ENCODE peak calls at places on chromosomes 2 and 18, in nine cellular contexts. I is A549; C is effector memory CD4-positive, alpha-beta T cell; L is epithelial cell of esophagus; G is psoas muscle; U is bronchial epithelial cell; D is H7; H is GM12865; J is AG04449. R is an unnamed sample.

GRCh38 chr2:67834482-67834881 is 228.3 kb downstream of the C1D start:
- DNase-seq in I (no peak), C (no peak), L (no peak), G (no peak), U (no peak), D (no peak), H (no peak), J (no peak), R (no peak)

GRCh38 chr2:10962004-10962403 is 50.3 kb downstream of the KCNF1 start:
- DNase-seq in I (no peak), C (no peak), L (no peak), G (no peak), U (no peak), D (no peak), H (no peak), J (no peak), R (no peak)

GRCh38 chr2:237291138-237291792 is 122.7 kb downstream of the COL6A3 start:
- DNase-seq in I (peak), C (no peak), L (peak), G (peak), U (peak), D (no peak), H (no peak), J (peak), R (peak)

GRCh38 chr2:221572821-221573429 is 821 bp upstream of the EPHA4 start:
- DNase-seq in I (peak), C (peak), L (peak), G (no peak), U (peak), D (peak), H (peak), J (no peak), R (no peak)

GRCh38 chr2:108960006-108960405 is 29.0 kb downstream of the EDAR start:
- DNase-seq in I (no peak), C (no peak), L (no peak), G (no peak), U (no peak), D (peak), H (no peak), J (no peak), R (no peak)

GRCh38 chr2:120299561-120299960 is 46.4 kb upstream of the INHBB start:
- DNase-seq in I (no peak), C (no peak), L (no peak), G (no peak), U (no peak), D (no peak), H (no peak), J (no peak), R (no peak)

GRCh38 chr18:49997468-49998045 is 184.2 kb upstream of the ACAA2 start:
- DNase-seq in I (no peak), C (no peak), L (no peak), G (no peak), U (no peak), D (peak), H (no peak), J (no peak), R (no peak)

GRCh38 chr2:207337234-207338219 is 171.8 kb upstream of the KLF7 start:
- DNase-seq in I (peak), C (no peak), L (peak), G (no peak), U (peak), D (no peak), H (peak), J (no peak), R (no peak)

GRCh38 chr18:69845588-69846506 is 101.8 kb downstream of the CD226 start:
- DNase-seq in I (no peak), C (no peak), L (no peak), G (no peak), U (peak), D (peak), H (no peak), J (no peak), R (no peak)

GRCh38 chr2:239882335-239882734 is 142.8 kb downstream of the NDUFA10 start:
- DNase-seq in I (no peak), C (peak), L (peak), G (no peak), U (peak), D (peak), H (peak), J (no peak), R (no peak)

DNA sequence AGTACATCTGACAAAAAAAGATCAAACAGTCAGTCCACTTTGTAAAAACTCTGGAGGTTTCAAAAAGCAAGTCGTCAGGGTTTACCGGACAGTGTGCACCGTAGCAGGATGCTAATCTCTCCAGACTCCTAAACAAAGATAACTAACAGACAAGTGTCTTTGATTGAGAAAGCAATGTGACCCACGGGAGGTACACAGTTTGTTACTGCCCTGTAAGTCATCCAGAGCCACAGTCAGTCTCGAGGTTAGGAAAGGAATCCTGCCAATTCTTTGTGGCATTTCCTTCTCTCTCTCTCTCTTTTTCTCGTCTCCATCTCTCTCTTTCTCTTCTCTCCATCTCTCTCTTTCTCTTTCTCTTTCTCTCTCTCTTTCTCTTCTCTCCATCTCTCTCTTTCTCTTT is 42.8 kb downstream of the LRRTM4 start:
- DNase-seq in I (no peak), C (no peak), L (no peak), G (no peak), U (no peak), D (no peak), H (no peak), J (no peak), R (no peak)
- H3K4me3 ChIP-seq in I (no peak), C (no peak), L (no peak), G (no peak), U (no peak), D (no peak), H (no peak), J (no peak), R (no peak)

GRCh38 chr2:86398500-86398899 is 42.7 kb upstream of the KDM3A start:
- DNase-seq in I (no peak), C (no peak), L (no peak), G (no peak), U (no peak), D (no peak), H (no peak), J (no peak), R (no peak)

GRCh38 chr2:86398911-86399474 is 42.2 kb upstream of the KDM3A start:
- DNase-seq in I (no peak), C (no peak), L (no peak), G (no peak), U (no peak), D (no peak), H (no peak), J (no peak), R (no peak)

GRCh38 chr2:86396304-86396785 is 44.8 kb upstream of the KDM3A start:
- DNase-seq in I (peak), C (no peak), L (peak), G (peak), U (peak), D (peak), H (peak), J (no peak), R (no peak)

GRCh38 chr2:86393521-86394490 is 47.4 kb upstream of the KDM3A start:
- DNase-seq in I (no peak), C (no peak), L (peak), G (peak), U (peak), D (no peak), H (peak), J (no peak), R (no peak)

GRCh38 chr2:86397989-86398388 is 43.2 kb upstream of the KDM3A start:
- DNase-seq in I (no peak), C (no peak), L (no peak), G (no peak), U (no peak), D (no peak), H (no peak), J (no peak), R (no peak)
- H3K4me3 ChIP-seq in I (no peak), C (no peak), L (no peak), G (no peak), U (no peak), D (no peak), H (no peak), J (no peak), R (no peak)

GRCh38 chr2:172376505-172377125 is 50.8 kb upstream of the ITGA6 start:
- DNase-seq in I (no peak), C (no peak), L (no peak), G (no peak), U (no peak), D (no peak), H (no peak), J (no peak), R (no peak)

GRCh38 chr2:172380436-172381274 is 46.7 kb upstream of the ITGA6 start:
- DNase-seq in I (no peak), C (no peak), L (no peak), G (no peak), U (no peak), D (peak), H (no peak), J (no peak), R (no peak)

GRCh38 chr2:172377408-172377807 is 50.0 kb upstream of the ITGA6 start:
- DNase-seq in I (no peak), C (no peak), L (no peak), G (no peak), U (no peak), D (no peak), H (no peak), J (no peak), R (no peak)

GRCh38 chr2:172375247-172375646 is 52.1 kb upstream of the ITGA6 start:
- DNase-seq in I (no peak), C (no peak), L (peak), G (no peak), U (peak), D (no peak), H (no peak), J (no peak), R (no peak)

GRCh38 chr2:172381275-172381608 is 46.1 kb upstream of the ITGA6 start:
- DNase-seq in I (no peak), C (no peak), L (no peak), G (no peak), U (no peak), D (no peak), H (no peak), J (no peak), R (no peak)
- H3K4me3 ChIP-seq in I (no peak), C (no peak), L (no peak), G (no peak), U (no peak), D (no peak), H (no peak), J (no peak), R (no peak)

GRCh38 chr2:39772812-39773152 is 6.3 kb downstream of the THUMPD2 start:
- DNase-seq in I (no peak), C (no peak), L (no peak), G (no peak), U (no peak), D (no peak), H (no peak), J (no peak), R (no peak)
- H3K4me3 ChIP-seq in I (no peak), C (no peak), L (no peak), G (no peak), U (no peak), D (no peak), H (no peak), J (no peak), R (no peak)

GRCh38 chr2:19556648-19557047 is 198.2 kb upstream of the OSR1 start:
- DNase-seq in I (no peak), C (no peak), L (no peak), G (no peak), U (no peak), D (no peak), H (no peak), J (no peak), R (no peak)

GRCh38 chr2:19560785-19561184 is 202.4 kb upstream of the OSR1 start:
- DNase-seq in I (no peak), C (no peak), L (no peak), G (no peak), U (no peak), D (no peak), H (no peak), J (no peak), R (no peak)

GRCh38 chr2:19554520-19554919 is 196.1 kb upstream of the OSR1 start:
- DNase-seq in I (no peak), C (no peak), L (no peak), G (no peak), U (no peak), D (no peak), H (no peak), J (no peak), R (no peak)

DNA sequence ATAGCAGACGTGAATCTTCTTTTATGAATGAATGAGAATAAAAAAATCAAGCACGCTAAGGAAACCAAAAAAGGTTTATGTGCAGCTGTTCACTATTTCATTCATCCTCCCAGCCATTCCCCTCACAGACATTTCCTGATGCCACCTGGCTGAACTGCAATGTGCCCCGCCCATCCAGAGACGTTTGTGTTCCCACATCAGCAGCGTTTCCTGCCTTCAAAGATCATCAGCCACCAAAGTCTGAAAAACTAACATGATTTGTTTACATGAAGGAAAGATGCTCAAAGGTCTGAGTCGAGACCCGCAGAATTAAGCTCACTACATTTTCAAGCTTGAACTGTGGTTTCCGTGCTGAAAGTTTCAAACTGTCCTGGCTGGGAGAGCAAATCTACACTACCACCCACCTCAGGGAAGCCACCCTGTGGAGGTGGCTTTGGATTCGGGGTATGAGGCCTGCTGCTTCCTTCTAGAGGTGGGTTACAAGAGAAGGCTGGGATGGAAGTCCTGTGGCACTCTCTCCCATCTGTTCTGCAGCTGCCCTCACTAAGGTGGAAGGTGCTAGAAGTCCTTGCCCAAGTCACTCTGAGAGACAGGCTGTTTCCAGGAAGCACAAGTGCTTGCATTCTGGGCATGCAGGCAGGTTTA is 201.3 kb upstream of the OSR1 start:
- DNase-seq in I (no peak), C (no peak), L (peak), G (no peak), U (no peak), D (no peak), H (no peak), J (no peak), R (no peak)
- H3K4me3 ChIP-seq in I (no peak), C (no peak), L (no peak), G (no peak), U (no peak), D (no peak), H (no peak), J (no peak), R (no peak)

DNA sequence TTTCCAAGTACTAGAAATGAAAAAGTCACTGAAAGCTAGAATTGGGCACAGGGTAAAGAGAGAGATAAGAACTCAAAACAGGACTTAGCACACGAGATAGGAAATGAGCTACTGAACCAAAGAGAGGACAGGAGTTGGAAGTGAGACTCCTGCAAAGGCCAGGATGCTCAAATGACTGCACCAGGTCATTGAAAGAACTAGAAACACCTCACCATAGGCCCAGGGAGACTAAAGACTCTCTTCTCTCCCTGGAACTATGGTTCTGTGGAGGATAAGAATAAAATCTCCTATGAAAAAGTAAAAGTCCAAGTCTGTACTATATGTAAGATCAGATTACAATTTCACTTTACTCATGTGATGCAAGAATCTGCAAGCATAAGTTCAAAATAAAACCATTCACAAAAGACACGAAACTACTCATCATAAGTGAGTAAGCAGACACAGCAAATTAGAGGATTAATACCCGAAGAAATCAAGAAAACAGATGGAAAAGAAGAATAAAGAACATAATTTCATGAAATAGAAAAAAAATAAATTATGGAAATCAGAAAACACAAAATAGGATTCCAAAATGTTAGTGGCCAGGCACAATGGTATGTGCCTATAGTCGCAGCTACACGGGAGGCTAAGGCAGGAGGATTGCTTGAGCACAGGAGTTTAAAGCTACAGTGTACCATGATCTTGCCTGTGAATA is 6.5 kb downstream of the NBAS start:
- DNase-seq in I (no peak), C (no peak), L (no peak), G (no peak), U (no peak), D (no peak), H (no peak), J (no peak), R (no peak)
- H3K4me3 ChIP-seq in I (no peak), C (no peak), L (no peak), G (no peak), U (no peak), D (no peak), H (no peak), J (no peak), R (no peak)

GRCh38 chr18:6412933-6413472 is 1.7 kb downstream of the L3MBTL4 start:
- DNase-seq in I (no peak), C (no peak), L (no peak), G (no peak), U (no peak), D (no peak), H (no peak), J (no peak), R (no peak)
- H3K4me3 ChIP-seq in I (no peak), C (no peak), L (no peak), G (no peak), U (no peak), D (no peak), H (no peak), J (no peak), R (no peak)